ENCODE peak calls at places on chromosome 17, in seven cellular contexts. P, H, X, I, R, E and Q are unnamed samples.
A peak's percentile ranks its signal among the peaks of the same experiment; 100 is the strongest.

GRCh38 chr17:7587420-7587786 is 2.5 kb downstream of the SOX15 start:
- DNase-seq in I (no peak), X (no peak), E (no peak), H (no peak), R (peak; percentile 76), P (peak; percentile 85), Q (no peak)

GRCh38 chr17:52159159-52159809 is 770 bp upstream of the CA10 start:
- DNase-seq in E (no peak), I (no peak), R (no peak), H (no peak), X (no peak), P (no peak), Q (no peak)

GRCh38 chr17:82250868-82251500 is 22.1 kb downstream of the SLC16A3 start:
- DNase-seq in H (no peak), X (no peak), I (no peak), R (no peak), P (no peak), E (peak; percentile 39), Q (no peak)

GRCh38 chr17:69235338-69236058 is 6.9 kb upstream of the ABCA10 start:
- DNase-seq in H (peak; percentile 66), X (peak; percentile 77), I (peak; percentile 72), P (peak; percentile 67), R (peak; percentile 95), E (peak; percentile 60), Q (peak; percentile 11)

GRCh38 chr17:32490101-32490482 is 3.3 kb downstream of the CDK5R1 start:
- DNase-seq in X (no peak), E (no peak), P (no peak), R (no peak), I (no peak), H (no peak), Q (no peak)

GRCh38 chr17:75084039-75084660 is 3.6 kb upstream of the SLC16A5 start:
- DNase-seq in P (no peak), X (no peak), R (peak; percentile 71), I (no peak), H (no peak), E (no peak), Q (no peak)

GRCh38 chr17:4492762-4493561 is 5.7 kb upstream of the SPNS2 start:
- DNase-seq in X (no peak), I (peak; percentile 69), E (no peak), H (no peak), R (peak; percentile 48), P (peak; percentile 32), Q (no peak)

GRCh38 chr17:42266918-42267766 is 9.0 kb downstream of the STAT5B start:
- DNase-seq in H (no peak), R (peak; percentile 95), P (peak; percentile 35), E (no peak), I (no peak), X (no peak), Q (peak; percentile 61)

GRCh38 chr17:15323147-15323546 is 18.2 kb downstream of the TEKT3 start:
- DNase-seq in P (no peak), R (no peak), E (no peak), X (no peak), H (no peak), I (no peak), Q (no peak)

GRCh38 chr17:42153919-42154491 is 784 bp downstream of the RAB5C start:
- DNase-seq in I (no peak), R (peak; percentile 41), X (no peak), H (no peak), E (no peak), P (no peak), Q (peak; percentile 2)

GRCh38 chr17:81000631-81001357 is 9.2 kb downstream of the CHMP6 start:
- DNase-seq in P (no peak), R (no peak), I (no peak), E (no peak), X (peak; percentile 48), H (no peak), Q (no peak)

GRCh38 chr17:81335388-81336157 is 40.5 kb upstream of the SLC38A10 start:
- DNase-seq in R (no peak), H (no peak), I (no peak), X (peak; percentile 58), E (no peak), P (no peak), Q (no peak)

GRCh38 chr17:75267146-75267402 is 4.0 kb downstream of the MIF4GD start:
- DNase-seq in P (no peak), E (no peak), X (no peak), H (no peak), R (no peak), I (no peak), Q (no peak)

GRCh38 chr17:34312080-34312479 is 7.2 kb upstream of the CCL8 start:
- DNase-seq in P (no peak), X (no peak), H (no peak), R (peak; percentile 91), E (no peak), I (no peak), Q (no peak)

GRCh38 chr17:57080708-57081107 is 4.3 kb upstream of the AKAP1 start:
- DNase-seq in H (no peak), R (peak; percentile 10), X (no peak), I (no peak), P (peak; percentile 39), E (no peak), Q (no peak)

GRCh38 chr17:69712801-69713311 is 298.4 kb downstream of the MAP2K6 start:
- DNase-seq in H (no peak), P (no peak), R (no peak), X (no peak), I (no peak), E (no peak), Q (no peak)

GRCh38 chr17:35448214-35448898 is at the start of gene SLFN13:
- DNase-seq in X (peak; percentile 74), I (peak; percentile 72), H (peak; percentile 88), R (peak; percentile 87), E (peak; percentile 79), P (peak; percentile 71), Q (peak; percentile 68)

GRCh38 chr17:27573971-27574525 is 56.9 kb upstream of the LGALS9 start:
- DNase-seq in R (peak; percentile 71), E (no peak), I (no peak), H (no peak), X (no peak), P (no peak), Q (no peak)

GRCh38 chr17:2171725-2172446 is 117.0 kb downstream of the HIC1 start:
- DNase-seq in P (peak; percentile 72), X (peak; percentile 88), I (peak; percentile 87), R (peak; percentile 99), H (no peak), E (peak; percentile 73), Q (no peak)

DNA sequence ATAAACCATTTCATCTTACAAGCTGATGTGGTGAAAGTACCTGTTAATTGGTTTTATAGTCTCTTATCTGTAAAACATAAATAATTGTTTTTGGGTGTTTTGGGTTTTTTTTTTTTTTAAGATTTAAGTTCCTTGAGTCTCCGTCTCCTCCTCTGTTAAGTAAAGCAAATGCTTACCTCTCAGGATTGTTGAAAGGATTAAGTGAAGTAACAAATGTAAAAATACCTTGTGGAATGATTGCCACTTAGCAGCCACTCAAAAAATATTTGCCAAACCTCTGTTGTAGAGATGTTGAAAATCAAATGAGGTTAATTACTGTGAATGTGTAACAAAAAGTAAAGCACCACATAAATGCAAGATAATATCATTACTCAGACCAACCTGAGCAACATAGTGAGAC is 19.2 kb downstream of the LIMD2 start:
- DNase-seq in P (no peak), E (no peak), X (no peak), R (no peak), I (no peak), H (no peak), Q (no peak)
- H3K4me1 ChIP-seq in P (peaks cover 7% of the 10 kb centered on the region), E (peaks cover 13% of the 10 kb centered on the region), X (peaks cover 12% of the 10 kb centered on the region), R (peaks cover 8% of the 10 kb centered on the region), I (peaks cover 4% of the 10 kb centered on the region), H (no peaks in the 10 kb centered on the region), Q (no peaks in the 10 kb centered on the region)

GRCh38 chr17:43722269-43722619 is 36.3 kb downstream of the SOST start:
- DNase-seq in E (no peak), R (no peak), I (no peak), H (no peak), X (no peak), P (no peak), Q (no peak)

GRCh38 chr17:43721537-43722268 is 36.9 kb downstream of the SOST start:
- DNase-seq in H (no peak), P (no peak), X (no peak), R (peak; percentile 29), E (no peak), I (no peak), Q (no peak)

GRCh38 chr17:43723697-43724359 is 34.8 kb downstream of the SOST start:
- DNase-seq in E (no peak), H (no peak), I (no peak), R (peak; percentile 67), X (no peak), P (peak; percentile 54), Q (no peak)

GRCh38 chr17:43720311-43721060 is 38.1 kb downstream of the SOST start:
- DNase-seq in I (peak; percentile 81), P (peak; percentile 51), R (peak; percentile 81), X (peak; percentile 75), H (peak; percentile 86), E (peak; percentile 88), Q (peak; percentile 48)

GRCh38 chr17:43722921-43723665 is 35.5 kb downstream of the SOST start:
- DNase-seq in H (no peak), X (peak; percentile 62), P (no peak), I (no peak), R (no peak), E (no peak), Q (no peak)
- H3K4me1 ChIP-seq in H (peaks cover 3% of the 10 kb centered on the region), X (peaks cover 42% of the 10 kb centered on the region), P (peaks cover 22% of the 10 kb centered on the region), I (no peaks in the 10 kb centered on the region), R (peaks cover 6% of the 10 kb centered on the region), E (peaks cover 5% of the 10 kb centered on the region), Q (no peaks in the 10 kb centered on the region)

DNA sequence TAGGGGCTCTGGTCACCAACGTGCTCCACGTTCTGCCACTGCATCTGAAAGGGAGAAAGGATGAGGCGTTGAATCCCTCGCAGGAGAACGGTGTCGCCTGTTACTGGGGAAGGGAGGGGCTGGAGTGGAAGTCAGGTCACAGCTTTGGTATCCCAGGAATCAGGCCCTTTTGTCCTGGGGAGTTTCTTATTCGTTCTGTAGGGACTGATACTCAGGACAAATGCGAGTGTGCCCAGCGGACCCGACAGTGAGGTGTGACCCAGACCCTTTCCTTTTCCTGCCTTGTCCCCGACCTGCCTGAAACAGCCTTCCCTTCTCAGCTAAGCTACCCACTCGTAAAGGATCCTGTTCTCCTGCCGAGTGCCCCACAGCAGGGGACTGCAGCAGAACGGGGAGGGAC is 177.5 kb downstream of the VPS53 start:
- DNase-seq in P (no peak), H (no peak), R (no peak), E (no peak), I (no peak), X (no peak), Q (no peak)
- H3K4me1 ChIP-seq in P (no peaks in the 10 kb centered on the region), H (no peaks in the 10 kb centered on the region), R (no peaks in the 10 kb centered on the region), E (no peaks in the 10 kb centered on the region), I (peaks cover 3% of the 10 kb centered on the region), X (no peaks in the 10 kb centered on the region), Q (no peaks in the 10 kb centered on the region)

DNA sequence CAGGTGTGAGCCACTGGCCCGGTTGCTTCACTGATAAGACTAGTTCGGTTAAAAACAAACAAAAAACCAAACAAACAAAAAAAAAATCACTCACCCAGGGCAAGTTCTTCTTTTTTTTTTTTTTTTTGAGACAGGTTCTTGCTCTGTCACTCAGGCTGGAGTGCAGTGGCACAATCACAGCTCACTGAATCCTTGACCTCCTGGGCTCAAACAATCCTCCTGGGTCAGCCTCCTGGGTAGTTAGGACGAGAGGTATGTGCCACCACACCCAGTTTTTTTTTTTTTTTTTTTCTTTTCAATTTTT is 119.5 kb upstream of the CORO6 start:
- DNase-seq in I (no peak), H (no peak), E (no peak), P (no peak), R (no peak), X (no peak), Q (no peak)
- H3K4me1 ChIP-seq in I (no peaks in the 10 kb centered on the region), H (peaks cover 36% of the 10 kb centered on the region), E (peaks cover 5% of the 10 kb centered on the region), P (peaks cover 11% of the 10 kb centered on the region), R (peaks cover 41% of the 10 kb centered on the region), X (peaks cover 25% of the 10 kb centered on the region), Q (peaks cover 3% of the 10 kb centered on the region)